ENCODE peak calls at places on chromosomes 16 and 17, in ten cellular contexts. W, M, X, Y, N, A, F, T, I and O are unnamed samples.

GRCh38 chr16:5058476-5058875 is 7.3 kb downstream of the C16orf89 start:
- DNase-seq in N (no peak), Y (no peak), F (peak), M (no peak), I (no peak), T (peak), W (no peak), A (no peak), X (no peak), O (no peak)

GRCh38 chr17:52737071-52737470 is 578.6 kb upstream of the CA10 start:
- DNase-seq in X (no peak), M (no peak), A (no peak), W (no peak), N (no peak), T (no peak), I (no peak), Y (no peak), F (no peak), O (no peak)

GRCh38 chr16:66923866-66924265 is 1.5 kb downstream of the RRAD start:
- DNase-seq in M (no peak), F (no peak), X (no peak), I (no peak), A (no peak), Y (no peak), N (no peak), T (no peak), W (no peak), O (no peak)

GRCh38 chr16:3980311-3981111 is 100.0 kb upstream of the CREBBP start:
- DNase-seq in Y (no peak), N (no peak), T (no peak), X (no peak), W (no peak), M (no peak), I (no peak), F (peak), A (no peak), O (no peak)

GRCh38 chr17:38709104-38709820 is 4.2 kb downstream of the MLLT6 start:
- DNase-seq in I (no peak), F (no peak), X (no peak), A (no peak), Y (no peak), M (no peak), W (no peak), T (no peak), N (no peak), O (no peak)

GRCh38 chr16:82192665-82193064 is 22.6 kb upstream of the MPHOSPH6 start:
- DNase-seq in T (no peak), M (no peak), X (no peak), N (no peak), I (no peak), F (peak), W (no peak), Y (no peak), A (no peak), O (peak)

GRCh38 chr17:37225458-37225857 is 150.3 kb upstream of the C17orf78 start:
- DNase-seq in I (no peak), N (no peak), A (no peak), W (no peak), Y (no peak), X (no peak), M (no peak), F (no peak), T (peak), O (no peak)

GRCh38 chr16:48629016-48629415 is 19.0 kb upstream of the N4BP1 start:
- DNase-seq in T (no peak), W (no peak), X (no peak), A (no peak), M (no peak), N (peak), Y (no peak), I (no peak), F (no peak), O (no peak)

GRCh38 chr16:83701494-83701893 is 106.3 kb upstream of the HSBP1 start:
- DNase-seq in X (peak), F (no peak), N (no peak), W (no peak), T (peak), M (no peak), Y (no peak), A (no peak), I (no peak), O (no peak)